ENCODE peak calls at places on chromosomes 13 and 19, in six cellular contexts. G is HS-5, K is Caco-2, X is NCI-H1105, A is NCI-H1436, U is T-helper 2 cell. O is an unnamed sample.

GRCh38 chr13:24050796-24051715 is 109.5 kb upstream of the SPATA13 start:
- DNase-seq in K (no peak), A (no peak), X (no peak), G (no peak), U (peak), O (no peak)

GRCh38 chr13:32255744-32256120 is 59.4 kb downstream of the ZAR1L start:
- DNase-seq in U (no peak), K (no peak), G (no peak), X (no peak), A (no peak), O (no peak)

GRCh38 chr19:40006273-40006691 is 9.4 kb downstream of the ZNF546 start:
- DNase-seq in K (no peak), U (no peak), X (no peak), A (no peak), G (peak), O (no peak)

GRCh38 chr19:1590641-1591397 is 1.8 kb downstream of the MBD3 start:
- DNase-seq in U (peak), K (no peak), X (no peak), G (no peak), A (no peak), O (no peak)

GRCh38 chr19:6378036-6378435 is 2.3 kb upstream of the PSPN start:
- DNase-seq in G (no peak), A (no peak), U (no peak), X (no peak), K (peak), O (no peak)

GRCh38 chr19:4539697-4540581 is at the start of gene LRG1:
- DNase-seq in U (no peak), X (no peak), K (no peak), G (no peak), A (no peak), O (no peak)

GRCh38 chr19:38718747-38719543 is 25.3 kb downstream of the CAPN12 start:
- DNase-seq in K (no peak), X (no peak), A (no peak), U (no peak), G (no peak), O (no peak)

GRCh38 chr13:51397262-51397933 is 55.4 kb downstream of the INTS6 start:
- DNase-seq in A (no peak), X (no peak), U (no peak), G (no peak), K (no peak), O (no peak)

GRCh38 chr19:30498707-30499106 is 126.5 kb downstream of the ZNF536 start:
- DNase-seq in A (no peak), K (no peak), X (no peak), G (no peak), U (no peak), O (no peak)